ENCODE peak calls at places on chromosomes 16 and 17, in four cellular contexts. L is A673, O is AG09309, E is adrenal gland. F is an unnamed sample.

GRCh38 chr16:3268294-3268693 is 11.9 kb upstream of the MEFV start:
- DNase-seq in L (no peak), O (no peak), E (peak), F (no peak)

GRCh38 chr17:31491794-31492171 is 100.3 kb downstream of the RAB11FIP4 start:
- DNase-seq in L (no peak), O (no peak), E (no peak), F (no peak)

GRCh38 chr16:1667916-1668315 is 10.2 kb upstream of the JPT2 start:
- DNase-seq in L (no peak), O (no peak), E (no peak), F (no peak)

GRCh38 chr16:50102046-50102756 is 36.4 kb downstream of the HEATR3 start:
- DNase-seq in L (no peak), O (peak), E (no peak), F (no peak)

GRCh38 chr17:35674552-35674951 is 56.9 kb upstream of the RASL10B start:
- DNase-seq in L (no peak), O (no peak), E (no peak), F (no peak)

GRCh38 chr16:17298238-17298637 is 172.5 kb downstream of the XYLT1 start:
- DNase-seq in L (no peak), O (no peak), E (no peak), F (no peak)

GRCh38 chr16:26526633-26527032 is 540.1 kb upstream of the C16orf82 start:
- DNase-seq in L (no peak), O (no peak), E (no peak), F (no peak)

GRCh38 chr16:54402873-54403272 is 116.3 kb upstream of the IRX3 start:
- DNase-seq in L (no peak), O (no peak), E (no peak), F (no peak)

DNA sequence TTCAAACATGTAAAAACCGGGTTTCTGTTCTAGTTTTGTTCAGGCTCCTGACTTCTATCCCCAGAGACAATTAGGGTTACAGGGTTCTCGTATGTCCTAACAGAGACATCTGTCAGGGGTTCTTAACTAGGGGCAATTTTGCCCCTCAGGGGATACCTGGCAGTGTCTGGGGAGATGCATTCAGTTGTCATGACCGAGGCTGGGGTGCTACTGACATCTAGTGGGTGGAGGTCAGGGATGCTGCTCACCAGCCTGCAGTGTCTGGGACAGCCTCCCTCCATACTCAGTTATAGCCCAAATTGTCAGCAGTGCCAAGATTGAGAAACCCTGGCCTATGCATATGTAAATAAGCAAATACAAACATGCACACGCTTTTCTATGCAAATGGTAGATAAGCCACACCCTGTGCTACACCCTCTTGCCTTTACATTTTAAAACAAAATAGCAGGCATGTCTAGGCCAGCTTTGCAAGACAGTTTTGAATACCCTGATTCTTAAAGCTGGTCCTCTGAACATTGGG is 37.4 kb downstream of the CLEC16A start:
- DNase-seq in L (peak), O (no peak), E (no peak), F (no peak)
- TF ChIP-seq CTCF in L (peak), O (peak), E (no peak), F (peak)

GRCh38 chr16:57482845-57483545 is 3.3 kb downstream of the DOK4 start:
- DNase-seq in L (no peak), O (no peak), E (no peak), F (no peak)
- TF ChIP-seq CTCF in L (no peak), O (no peak), E (no peak), F (no peak)

GRCh38 chr16:57628008-57628781 is at the start of gene ADGRG1:
- DNase-seq in L (peak), O (peak), E (peak), F (no peak)
- TF ChIP-seq CTCF in L (peak), O (no peak), E (no peak), F (peak)

GRCh38 chr16:25143898-25144297 is 32.4 kb downstream of the LCMT1 start:
- DNase-seq in L (peak), O (no peak), E (no peak), F (no peak)
- TF ChIP-seq CTCF in L (peak), O (peak), E (peak), F (peak)

GRCh38 chr16:80407265-80407987 is 133.4 kb upstream of the DYNLRB2 start:
- DNase-seq in L (no peak), O (no peak), E (no peak), F (no peak)
- TF ChIP-seq CTCF in L (no peak), O (no peak), E (no peak), F (no peak)

DNA sequence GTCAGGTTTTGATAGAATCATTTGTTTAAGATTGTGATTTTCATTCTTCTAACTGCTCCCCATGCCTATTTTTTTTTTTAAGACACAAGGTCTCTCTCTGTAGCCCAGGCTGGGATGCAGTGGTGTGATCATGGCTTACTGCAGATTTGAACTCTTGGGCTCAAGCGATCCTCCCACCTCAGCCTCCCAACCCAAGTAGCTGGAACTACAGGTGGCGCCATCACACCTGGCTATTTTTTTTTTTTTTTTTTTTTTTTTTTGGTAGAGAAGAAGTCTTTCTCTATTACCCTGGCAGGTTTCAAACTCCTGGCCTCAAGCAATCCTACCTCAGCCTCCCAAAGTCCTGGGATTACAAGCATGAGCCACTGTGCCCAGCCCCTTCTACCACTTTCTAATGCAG is 223.3 kb downstream of the CBLN1 start:
- DNase-seq in L (no peak), O (no peak), E (no peak), F (no peak)
- TF ChIP-seq CTCF in L (no peak), O (no peak), E (no peak), F (no peak)

F was measured in chondrocyte.